ENCODE peak calls at places on chromosome 13, in eight cellular contexts. N is hepatic stellate cell, E is glutamatergic neuron, H is AG04450, C is ELR, O is GM23338, Y is A172, B is cardiac fibroblast. I is an unnamed sample.

GRCh38 chr13:113586661-113587479 is 2.3 kb downstream of the TFDP1 start:
- DNase-seq in N (no peak), H (no peak), O (no peak), B (no peak), C (no peak), Y (no peak), E (no peak), I (no peak)

GRCh38 chr13:80048802-80049201 is 292.1 kb downstream of the SPRY2 start:
- DNase-seq in H (peak; percentile 84), O (peak; percentile 38), N (peak; percentile 67), E (peak; percentile 66), Y (peak; percentile 95), C (peak; percentile 99), B (peak; percentile 99), I (peak; percentile 30)

GRCh38 chr13:75327132-75327505 is 154.8 kb downstream of the TBC1D4 start:
- DNase-seq in B (no peak), N (no peak), C (no peak), Y (no peak), E (no peak), H (no peak), O (no peak), I (no peak)

GRCh38 chr13:78326608-78327007 is 276.7 kb downstream of the POU4F1 start:
- DNase-seq in C (peak; percentile 43), E (no peak), H (no peak), B (peak; percentile 33), O (no peak), Y (no peak), N (no peak), I (no peak)

GRCh38 chr13:21800847-21801616 is 130.2 kb downstream of the FGF9 start:
- DNase-seq in C (no peak), H (no peak), O (peak; percentile 2), Y (no peak), E (no peak), B (no peak), N (no peak), I (no peak)

GRCh38 chr13:35388979-35389378 is 87.5 kb downstream of the MAB21L1 start:
- DNase-seq in N (no peak), H (no peak), O (no peak), B (peak; percentile 74), E (no peak), C (peak; percentile 56), Y (no peak), I (no peak)

GRCh38 chr13:35818577-35819165 is 312.5 kb downstream of the DCLK1 start:
- DNase-seq in Y (peak; percentile 35), O (peak; percentile 63), H (no peak), E (no peak), B (peak; percentile 72), C (peak; percentile 66), N (peak; percentile 11), I (no peak)

GRCh38 chr13:60759499-60759898 is 362.5 kb downstream of the TDRD3 start:
- DNase-seq in C (no peak), O (peak; percentile 35), N (no peak), B (peak; percentile 10), Y (peak; percentile 34), H (no peak), E (no peak), I (no peak)

GRCh38 chr13:112685856-112686255 is 4.0 kb upstream of the ATP11A start:
- DNase-seq in H (no peak), Y (no peak), O (no peak), B (no peak), E (no peak), C (no peak), N (no peak), I (peak; percentile 7)

GRCh38 chr13:108297114-108297513 is 27.6 kb downstream of the TNFSF13B start:
- DNase-seq in C (no peak), E (no peak), N (no peak), H (no peak), B (no peak), O (no peak), Y (no peak), I (no peak)

GRCh38 chr13:25846227-25846984 is 205.4 kb downstream of the SHISA2 start:
- DNase-seq in H (no peak), Y (peak; percentile 37), C (peak; percentile 29), O (no peak), B (no peak), E (no peak), N (no peak), I (no peak)